ENCODE peak calls at places on chromosome 2, in four cellular contexts. One of them, this sample, is unnamed.

GRCh38 chr2:12321017-12321641 is 395.6 kb upstream of the TRIB2 start:
- DNase-seq in stimulated activated CD4-positive, alpha-beta T cell treated with anti-CD3 and anti-CD28 coated beads, Interleukin-2, amount 100 ng/mL, for 48 hours: no peak
- DNase-seq in Caki2: no peak
- DNase-seq in lower lobe of right lung: no peak
- DNase-seq in this sample: peak

GRCh38 chr2:111710085-111710484 is 173.9 kb downstream of the ANAPC1 start:
- DNase-seq in lower lobe of right lung: no peak
- DNase-seq in Caki2: no peak
- DNase-seq in stimulated activated CD4-positive, alpha-beta T cell treated with anti-CD3 and anti-CD28 coated beads, Interleukin-2, amount 100 ng/mL, for 48 hours: no peak
- DNase-seq in this sample: no peak

GRCh38 chr2:235695602-235695895 is 201.7 kb downstream of the AGAP1 start:
- DNase-seq in lower lobe of right lung: no peak
- DNase-seq in stimulated activated CD4-positive, alpha-beta T cell treated with anti-CD3 and anti-CD28 coated beads, Interleukin-2, amount 100 ng/mL, for 48 hours: no peak
- DNase-seq in Caki2: no peak
- DNase-seq in this sample: no peak

GRCh38 chr2:28319118-28320008 is 73.3 kb upstream of the FOSL2 start:
- DNase-seq in Caki2: no peak
- DNase-seq in stimulated activated CD4-positive, alpha-beta T cell treated with anti-CD3 and anti-CD28 coated beads, Interleukin-2, amount 100 ng/mL, for 48 hours: no peak
- DNase-seq in lower lobe of right lung: no peak
- DNase-seq in this sample: no peak

GRCh38 chr2:240246173-240246820 is 105.8 kb upstream of the OTOS start:
- DNase-seq in Caki2: no peak
- DNase-seq in lower lobe of right lung: peak
- DNase-seq in stimulated activated CD4-positive, alpha-beta T cell treated with anti-CD3 and anti-CD28 coated beads, Interleukin-2, amount 100 ng/mL, for 48 hours: no peak
- DNase-seq in this sample: no peak

GRCh38 chr2:229661478-229661877 is 52.9 kb downstream of the DNER start:
- DNase-seq in Caki2: no peak
- DNase-seq in lower lobe of right lung: no peak
- DNase-seq in stimulated activated CD4-positive, alpha-beta T cell treated with anti-CD3 and anti-CD28 coated beads, Interleukin-2, amount 100 ng/mL, for 48 hours: no peak
- DNase-seq in this sample: no peak

GRCh38 chr2:74332550-74333174 is 10.6 kb downstream of the SLC4A5 start:
- DNase-seq in Caki2: no peak
- DNase-seq in lower lobe of right lung: no peak
- DNase-seq in stimulated activated CD4-positive, alpha-beta T cell treated with anti-CD3 and anti-CD28 coated beads, Interleukin-2, amount 100 ng/mL, for 48 hours: no peak
- DNase-seq in this sample: no peak

GRCh38 chr2:58341047-58341446 is 99.9 kb upstream of the FANCL start:
- DNase-seq in lower lobe of right lung: no peak
- DNase-seq in stimulated activated CD4-positive, alpha-beta T cell treated with anti-CD3 and anti-CD28 coated beads, Interleukin-2, amount 100 ng/mL, for 48 hours: no peak
- DNase-seq in Caki2: no peak
- DNase-seq in this sample: no peak

GRCh38 chr2:187129866-187130265 is 280.9 kb upstream of the ZSWIM2 start:
- DNase-seq in lower lobe of right lung: no peak
- DNase-seq in stimulated activated CD4-positive, alpha-beta T cell treated with anti-CD3 and anti-CD28 coated beads, Interleukin-2, amount 100 ng/mL, for 48 hours: no peak
- DNase-seq in Caki2: no peak
- DNase-seq in this sample: no peak

GRCh38 chr2:154402138-154402714 is 296.3 kb upstream of the KCNJ3 start:
- DNase-seq in lower lobe of right lung: no peak
- DNase-seq in stimulated activated CD4-positive, alpha-beta T cell treated with anti-CD3 and anti-CD28 coated beads, Interleukin-2, amount 100 ng/mL, for 48 hours: no peak
- DNase-seq in Caki2: peak
- DNase-seq in this sample: peak

GRCh38 chr2:84844141-84844540 is 36.7 kb downstream of the TRABD2A start:
- DNase-seq in Caki2: no peak
- DNase-seq in lower lobe of right lung: no peak
- DNase-seq in stimulated activated CD4-positive, alpha-beta T cell treated with anti-CD3 and anti-CD28 coated beads, Interleukin-2, amount 100 ng/mL, for 48 hours: no peak
- DNase-seq in this sample: no peak

GRCh38 chr2:45379399-45380087 is 231.5 kb downstream of the SRBD1 start:
- DNase-seq in lower lobe of right lung: no peak
- DNase-seq in stimulated activated CD4-positive, alpha-beta T cell treated with anti-CD3 and anti-CD28 coated beads, Interleukin-2, amount 100 ng/mL, for 48 hours: no peak
- DNase-seq in Caki2: no peak
- DNase-seq in this sample: no peak

GRCh38 chr2:183898641-183899040 is 699.7 kb upstream of the ZNF804A start:
- DNase-seq in Caki2: no peak
- DNase-seq in stimulated activated CD4-positive, alpha-beta T cell treated with anti-CD3 and anti-CD28 coated beads, Interleukin-2, amount 100 ng/mL, for 48 hours: no peak
- DNase-seq in lower lobe of right lung: no peak
- DNase-seq in this sample: no peak

GRCh38 chr2:233007739-233008138 is 5.3 kb downstream of the NGEF start:
- DNase-seq in Caki2: no peak
- DNase-seq in stimulated activated CD4-positive, alpha-beta T cell treated with anti-CD3 and anti-CD28 coated beads, Interleukin-2, amount 100 ng/mL, for 48 hours: no peak
- DNase-seq in lower lobe of right lung: no peak
- DNase-seq in this sample: no peak

GRCh38 chr2:100744589-100744988 is 75.3 kb upstream of the NPAS2 start:
- DNase-seq in Caki2: no peak
- DNase-seq in lower lobe of right lung: no peak
- DNase-seq in stimulated activated CD4-positive, alpha-beta T cell treated with anti-CD3 and anti-CD28 coated beads, Interleukin-2, amount 100 ng/mL, for 48 hours: no peak
- DNase-seq in this sample: peak

GRCh38 chr2:60544980-60545560 is 8.4 kb downstream of the BCL11A start:
- DNase-seq in stimulated activated CD4-positive, alpha-beta T cell treated with anti-CD3 and anti-CD28 coated beads, Interleukin-2, amount 100 ng/mL, for 48 hours: no peak
- DNase-seq in Caki2: no peak
- DNase-seq in lower lobe of right lung: no peak
- DNase-seq in this sample: no peak

GRCh38 chr2:134934641-134935040 is 16.0 kb downstream of the CCNT2 start:
- DNase-seq in stimulated activated CD4-positive, alpha-beta T cell treated with anti-CD3 and anti-CD28 coated beads, Interleukin-2, amount 100 ng/mL, for 48 hours: no peak
- DNase-seq in lower lobe of right lung: no peak
- DNase-seq in Caki2: no peak
- DNase-seq in this sample: no peak

GRCh38 chr2:219124379-219125110 is 36.1 kb downstream of the NHEJ1 start:
- DNase-seq in lower lobe of right lung: no peak
- DNase-seq in stimulated activated CD4-positive, alpha-beta T cell treated with anti-CD3 and anti-CD28 coated beads, Interleukin-2, amount 100 ng/mL, for 48 hours: no peak
- DNase-seq in Caki2: no peak
- DNase-seq in this sample: no peak

GRCh38 chr2:177733-178132 is 86.1 kb downstream of the SH3YL1 start:
- DNase-seq in stimulated activated CD4-positive, alpha-beta T cell treated with anti-CD3 and anti-CD28 coated beads, Interleukin-2, amount 100 ng/mL, for 48 hours: no peak
- DNase-seq in lower lobe of right lung: no peak
- DNase-seq in Caki2: no peak
- DNase-seq in this sample: no peak